ENCODE peak calls at places on chromosomes 5 and 9, in seven cellular contexts. One of them, this sample, is unnamed.

GRCh38 chr9:134171316-134172197 is 7.2 kb upstream of the RNU6ATAC start:
- DNase-seq in HuH-7: no peak
- DNase-seq in WTC11: no peak
- DNase-seq in nucleus accumbens: no peak
- DNase-seq in activated CD4-positive, alpha-beta T cell treated with anti-CD3 and anti-CD28 coated beads, Interleukin-2, amount 50 U/mL, for 48 hours: no peak
- DNase-seq in GM03348: peak; percentile 60
- DNase-seq in non-pigmented ciliary epithelial cell: no peak
- DNase-seq in this sample: peak; percentile 54

GRCh38 chr5:179268966-179269693 is 76.1 kb downstream of the ADAMTS2 start:
- DNase-seq in WTC11: no peak
- DNase-seq in GM03348: no peak
- DNase-seq in nucleus accumbens: no peak
- DNase-seq in activated CD4-positive, alpha-beta T cell treated with anti-CD3 and anti-CD28 coated beads, Interleukin-2, amount 50 U/mL, for 48 hours: no peak
- DNase-seq in HuH-7: no peak
- DNase-seq in non-pigmented ciliary epithelial cell: no peak
- DNase-seq in this sample: no peak

GRCh38 chr5:149937610-149938009 is 7.0 kb downstream of the PDE6A start:
- DNase-seq in HuH-7: no peak
- DNase-seq in non-pigmented ciliary epithelial cell: no peak
- DNase-seq in nucleus accumbens: no peak
- DNase-seq in activated CD4-positive, alpha-beta T cell treated with anti-CD3 and anti-CD28 coated beads, Interleukin-2, amount 50 U/mL, for 48 hours: no peak
- DNase-seq in GM03348: no peak
- DNase-seq in WTC11: no peak
- DNase-seq in this sample: no peak

GRCh38 chr5:139795074-139796001 is at the start of gene PSD2:
- DNase-seq in GM03348: peak; percentile 67
- DNase-seq in non-pigmented ciliary epithelial cell: no peak
- DNase-seq in activated CD4-positive, alpha-beta T cell treated with anti-CD3 and anti-CD28 coated beads, Interleukin-2, amount 50 U/mL, for 48 hours: peak; percentile 38
- DNase-seq in HuH-7: peak; percentile 61
- DNase-seq in nucleus accumbens: peak; percentile 63
- DNase-seq in WTC11: peak; percentile 61
- DNase-seq in this sample: no peak

GRCh38 chr5:143605403-143606005 is 202.0 kb upstream of the NR3C1 start:
- DNase-seq in GM03348: no peak
- DNase-seq in non-pigmented ciliary epithelial cell: no peak
- DNase-seq in nucleus accumbens: no peak
- DNase-seq in HuH-7: no peak
- DNase-seq in activated CD4-positive, alpha-beta T cell treated with anti-CD3 and anti-CD28 coated beads, Interleukin-2, amount 50 U/mL, for 48 hours: peak; percentile 15
- DNase-seq in WTC11: no peak
- DNase-seq in this sample: no peak

GRCh38 chr9:98465799-98466198 is 210.3 kb upstream of the TBC1D2 start:
- DNase-seq in WTC11: no peak
- DNase-seq in nucleus accumbens: no peak
- DNase-seq in non-pigmented ciliary epithelial cell: no peak
- DNase-seq in HuH-7: no peak
- DNase-seq in activated CD4-positive, alpha-beta T cell treated with anti-CD3 and anti-CD28 coated beads, Interleukin-2, amount 50 U/mL, for 48 hours: no peak
- DNase-seq in GM03348: no peak
- DNase-seq in this sample: no peak

GRCh38 chr9:94872921-94873511 is 146.5 kb downstream of the AOPEP start:
- DNase-seq in HuH-7: no peak
- DNase-seq in nucleus accumbens: no peak
- DNase-seq in non-pigmented ciliary epithelial cell: no peak
- DNase-seq in WTC11: no peak
- DNase-seq in GM03348: peak; percentile 41
- DNase-seq in activated CD4-positive, alpha-beta T cell treated with anti-CD3 and anti-CD28 coated beads, Interleukin-2, amount 50 U/mL, for 48 hours: no peak
- DNase-seq in this sample: no peak

GRCh38 chr5:177520271-177520670 is 3.5 kb upstream of the DDX41 start:
- DNase-seq in activated CD4-positive, alpha-beta T cell treated with anti-CD3 and anti-CD28 coated beads, Interleukin-2, amount 50 U/mL, for 48 hours: no peak
- DNase-seq in HuH-7: no peak
- DNase-seq in non-pigmented ciliary epithelial cell: no peak
- DNase-seq in WTC11: no peak
- DNase-seq in nucleus accumbens: no peak
- DNase-seq in GM03348: no peak
- DNase-seq in this sample: no peak

GRCh38 chr5:123875444-123876264 is 363.7 kb downstream of the CSNK1G3 start:
- DNase-seq in non-pigmented ciliary epithelial cell: no peak
- DNase-seq in HuH-7: peak; percentile 37
- DNase-seq in activated CD4-positive, alpha-beta T cell treated with anti-CD3 and anti-CD28 coated beads, Interleukin-2, amount 50 U/mL, for 48 hours: no peak
- DNase-seq in WTC11: peak; percentile 55
- DNase-seq in GM03348: no peak
- DNase-seq in nucleus accumbens: peak; percentile 51
- DNase-seq in this sample: no peak

GRCh38 chr9:131630206-131630831 is 85.0 kb downstream of the PRRT1B start:
- DNase-seq in WTC11: no peak
- DNase-seq in nucleus accumbens: no peak
- DNase-seq in HuH-7: no peak
- DNase-seq in activated CD4-positive, alpha-beta T cell treated with anti-CD3 and anti-CD28 coated beads, Interleukin-2, amount 50 U/mL, for 48 hours: peak; percentile 35
- DNase-seq in GM03348: no peak
- DNase-seq in non-pigmented ciliary epithelial cell: no peak
- DNase-seq in this sample: no peak

GRCh38 chr9:134585746-134586706 is 55.6 kb upstream of the COL5A1 start:
- DNase-seq in non-pigmented ciliary epithelial cell: no peak
- DNase-seq in activated CD4-positive, alpha-beta T cell treated with anti-CD3 and anti-CD28 coated beads, Interleukin-2, amount 50 U/mL, for 48 hours: no peak
- DNase-seq in WTC11: no peak
- DNase-seq in nucleus accumbens: no peak
- DNase-seq in HuH-7: no peak
- DNase-seq in GM03348: peak; percentile 74
- DNase-seq in this sample: no peak

GRCh38 chr5:67065237-67065636 is 131.4 kb downstream of the CD180 start:
- DNase-seq in GM03348: no peak
- DNase-seq in nucleus accumbens: no peak
- DNase-seq in WTC11: no peak
- DNase-seq in activated CD4-positive, alpha-beta T cell treated with anti-CD3 and anti-CD28 coated beads, Interleukin-2, amount 50 U/mL, for 48 hours: peak; percentile 39
- DNase-seq in HuH-7: no peak
- DNase-seq in non-pigmented ciliary epithelial cell: no peak
- DNase-seq in this sample: no peak

GRCh38 chr9:105449081-105449480 is 1.2 kb downstream of the FSD1L start:
- DNase-seq in activated CD4-positive, alpha-beta T cell treated with anti-CD3 and anti-CD28 coated beads, Interleukin-2, amount 50 U/mL, for 48 hours: no peak
- DNase-seq in HuH-7: no peak
- DNase-seq in WTC11: no peak
- DNase-seq in GM03348: no peak
- DNase-seq in nucleus accumbens: no peak
- DNase-seq in non-pigmented ciliary epithelial cell: no peak
- DNase-seq in this sample: no peak

GRCh38 chr5:149617760-149618306 is 36.5 kb downstream of the ARHGEF37 start:
- DNase-seq in WTC11: no peak
- DNase-seq in GM03348: no peak
- DNase-seq in nucleus accumbens: no peak
- DNase-seq in activated CD4-positive, alpha-beta T cell treated with anti-CD3 and anti-CD28 coated beads, Interleukin-2, amount 50 U/mL, for 48 hours: no peak
- DNase-seq in non-pigmented ciliary epithelial cell: no peak
- DNase-seq in HuH-7: no peak
- DNase-seq in this sample: no peak

GRCh38 chr9:34869390-34869789 is 88.7 kb upstream of the PHF24 start:
- DNase-seq in non-pigmented ciliary epithelial cell: peak; percentile 2
- DNase-seq in GM03348: no peak
- DNase-seq in nucleus accumbens: no peak
- DNase-seq in WTC11: no peak
- DNase-seq in activated CD4-positive, alpha-beta T cell treated with anti-CD3 and anti-CD28 coated beads, Interleukin-2, amount 50 U/mL, for 48 hours: no peak
- DNase-seq in HuH-7: no peak
- DNase-seq in this sample: no peak

GRCh38 chr9:97411440-97411788 is 482 bp upstream of the TDRD7 start:
- DNase-seq in non-pigmented ciliary epithelial cell: no peak
- DNase-seq in nucleus accumbens: no peak
- DNase-seq in HuH-7: no peak
- DNase-seq in activated CD4-positive, alpha-beta T cell treated with anti-CD3 and anti-CD28 coated beads, Interleukin-2, amount 50 U/mL, for 48 hours: no peak
- DNase-seq in GM03348: no peak
- DNase-seq in WTC11: no peak
- DNase-seq in this sample: no peak

GRCh38 chr5:149940077-149940574 is 4.5 kb downstream of the PDE6A start:
- DNase-seq in non-pigmented ciliary epithelial cell: no peak
- DNase-seq in nucleus accumbens: no peak
- DNase-seq in WTC11: no peak
- DNase-seq in HuH-7: no peak
- DNase-seq in GM03348: no peak
- DNase-seq in activated CD4-positive, alpha-beta T cell treated with anti-CD3 and anti-CD28 coated beads, Interleukin-2, amount 50 U/mL, for 48 hours: no peak
- DNase-seq in this sample: no peak

GRCh38 chr9:12640021-12640587 is 53.1 kb upstream of the TYRP1 start:
- DNase-seq in GM03348: peak; percentile 23
- DNase-seq in non-pigmented ciliary epithelial cell: peak; percentile 40
- DNase-seq in nucleus accumbens: no peak
- DNase-seq in WTC11: no peak
- DNase-seq in HuH-7: peak; percentile 2
- DNase-seq in activated CD4-positive, alpha-beta T cell treated with anti-CD3 and anti-CD28 coated beads, Interleukin-2, amount 50 U/mL, for 48 hours: no peak
- DNase-seq in this sample: peak; percentile 1

GRCh38 chr5:53479045-53479655 is 1.3 kb upstream of the FST start:
- DNase-seq in non-pigmented ciliary epithelial cell: no peak
- DNase-seq in HuH-7: peak; percentile 52
- DNase-seq in WTC11: no peak
- DNase-seq in activated CD4-positive, alpha-beta T cell treated with anti-CD3 and anti-CD28 coated beads, Interleukin-2, amount 50 U/mL, for 48 hours: no peak
- DNase-seq in nucleus accumbens: no peak
- DNase-seq in GM03348: peak; percentile 22
- DNase-seq in this sample: no peak

GRCh38 chr5:135921388-135921787 is 25.7 kb upstream of the IL9 start:
- DNase-seq in activated CD4-positive, alpha-beta T cell treated with anti-CD3 and anti-CD28 coated beads, Interleukin-2, amount 50 U/mL, for 48 hours: no peak
- DNase-seq in HuH-7: no peak
- DNase-seq in non-pigmented ciliary epithelial cell: no peak
- DNase-seq in GM03348: peak; percentile 51
- DNase-seq in WTC11: no peak
- DNase-seq in nucleus accumbens: no peak
- DNase-seq in this sample: no peak

GRCh38 chr5:77379558-77380061 is 112.5 kb downstream of the WDR41 start:
- DNase-seq in non-pigmented ciliary epithelial cell: no peak
- DNase-seq in GM03348: no peak
- DNase-seq in WTC11: no peak
- DNase-seq in HuH-7: no peak
- DNase-seq in nucleus accumbens: no peak
- DNase-seq in activated CD4-positive, alpha-beta T cell treated with anti-CD3 and anti-CD28 coated beads, Interleukin-2, amount 50 U/mL, for 48 hours: peak; percentile 53
- DNase-seq in this sample: no peak

GRCh38 chr5:140840978-140841962 is at the start of gene PCDHA8:
- DNase-seq in non-pigmented ciliary epithelial cell: no peak
- DNase-seq in GM03348: no peak
- DNase-seq in nucleus accumbens: no peak
- DNase-seq in HuH-7: peak; percentile 85
- DNase-seq in WTC11: peak; percentile 76
- DNase-seq in activated CD4-positive, alpha-beta T cell treated with anti-CD3 and anti-CD28 coated beads, Interleukin-2, amount 50 U/mL, for 48 hours: peak; percentile 22
- DNase-seq in this sample: no peak

GRCh38 chr9:113922160-113922559 is 46.1 kb downstream of the ZNF618 start:
- DNase-seq in GM03348: no peak
- DNase-seq in nucleus accumbens: no peak
- DNase-seq in WTC11: no peak
- DNase-seq in activated CD4-positive, alpha-beta T cell treated with anti-CD3 and anti-CD28 coated beads, Interleukin-2, amount 50 U/mL, for 48 hours: no peak
- DNase-seq in non-pigmented ciliary epithelial cell: no peak
- DNase-seq in HuH-7: no peak
- DNase-seq in this sample: no peak

GRCh38 chr9:126450537-126451205 is 124.0 kb downstream of the MVB12B start:
- DNase-seq in GM03348: no peak
- DNase-seq in nucleus accumbens: no peak
- DNase-seq in activated CD4-positive, alpha-beta T cell treated with anti-CD3 and anti-CD28 coated beads, Interleukin-2, amount 50 U/mL, for 48 hours: no peak
- DNase-seq in non-pigmented ciliary epithelial cell: no peak
- DNase-seq in WTC11: no peak
- DNase-seq in HuH-7: no peak
- DNase-seq in this sample: no peak

GRCh38 chr5:151285683-151286082 is 17.9 kb downstream of the SLC36A3 start:
- DNase-seq in nucleus accumbens: no peak
- DNase-seq in GM03348: no peak
- DNase-seq in activated CD4-positive, alpha-beta T cell treated with anti-CD3 and anti-CD28 coated beads, Interleukin-2, amount 50 U/mL, for 48 hours: no peak
- DNase-seq in WTC11: no peak
- DNase-seq in non-pigmented ciliary epithelial cell: no peak
- DNase-seq in HuH-7: no peak
- DNase-seq in this sample: no peak

GRCh38 chr5:154653418-154653763 is 101.8 kb upstream of the LARP1 start:
- DNase-seq in GM03348: no peak
- DNase-seq in nucleus accumbens: no peak
- DNase-seq in non-pigmented ciliary epithelial cell: no peak
- DNase-seq in activated CD4-positive, alpha-beta T cell treated with anti-CD3 and anti-CD28 coated beads, Interleukin-2, amount 50 U/mL, for 48 hours: no peak
- DNase-seq in WTC11: no peak
- DNase-seq in HuH-7: no peak
- DNase-seq in this sample: no peak

GRCh38 chr9:127449332-127449966 is 1.8 kb downstream of the RPL12 start:
- DNase-seq in WTC11: no peak
- DNase-seq in HuH-7: no peak
- DNase-seq in GM03348: no peak
- DNase-seq in non-pigmented ciliary epithelial cell: no peak
- DNase-seq in nucleus accumbens: no peak
- DNase-seq in activated CD4-positive, alpha-beta T cell treated with anti-CD3 and anti-CD28 coated beads, Interleukin-2, amount 50 U/mL, for 48 hours: no peak
- DNase-seq in this sample: no peak

GRCh38 chr5:11977904-11978303 is 73.7 kb upstream of the CTNND2 start:
- DNase-seq in non-pigmented ciliary epithelial cell: no peak
- DNase-seq in nucleus accumbens: no peak
- DNase-seq in activated CD4-positive, alpha-beta T cell treated with anti-CD3 and anti-CD28 coated beads, Interleukin-2, amount 50 U/mL, for 48 hours: no peak
- DNase-seq in HuH-7: no peak
- DNase-seq in WTC11: no peak
- DNase-seq in GM03348: no peak
- DNase-seq in this sample: no peak

GRCh38 chr9:130180516-130180915 is 8.3 kb downstream of the NCS1 start:
- DNase-seq in HuH-7: no peak
- DNase-seq in GM03348: no peak
- DNase-seq in nucleus accumbens: no peak
- DNase-seq in WTC11: no peak
- DNase-seq in activated CD4-positive, alpha-beta T cell treated with anti-CD3 and anti-CD28 coated beads, Interleukin-2, amount 50 U/mL, for 48 hours: no peak
- DNase-seq in non-pigmented ciliary epithelial cell: no peak
- DNase-seq in this sample: no peak

GRCh38 chr9:94805585-94805984 is 79.1 kb downstream of the AOPEP start:
- DNase-seq in WTC11: no peak
- DNase-seq in GM03348: peak; percentile 87
- DNase-seq in nucleus accumbens: no peak
- DNase-seq in non-pigmented ciliary epithelial cell: peak; percentile 81
- DNase-seq in activated CD4-positive, alpha-beta T cell treated with anti-CD3 and anti-CD28 coated beads, Interleukin-2, amount 50 U/mL, for 48 hours: no peak
- DNase-seq in HuH-7: peak; percentile 41
- DNase-seq in this sample: peak; percentile 96

GRCh38 chr5:1003296-1003937 is 5.2 kb upstream of the NKD2 start:
- DNase-seq in nucleus accumbens: no peak
- DNase-seq in activated CD4-positive, alpha-beta T cell treated with anti-CD3 and anti-CD28 coated beads, Interleukin-2, amount 50 U/mL, for 48 hours: peak; percentile 21
- DNase-seq in WTC11: peak; percentile 12
- DNase-seq in GM03348: no peak
- DNase-seq in HuH-7: no peak
- DNase-seq in non-pigmented ciliary epithelial cell: peak; percentile 8
- DNase-seq in this sample: no peak

GRCh38 chr5:175466700-175467318 is 11.6 kb upstream of the SFXN1 start:
- DNase-seq in HuH-7: no peak
- DNase-seq in WTC11: no peak
- DNase-seq in non-pigmented ciliary epithelial cell: no peak
- DNase-seq in GM03348: peak; percentile 22
- DNase-seq in nucleus accumbens: no peak
- DNase-seq in activated CD4-positive, alpha-beta T cell treated with anti-CD3 and anti-CD28 coated beads, Interleukin-2, amount 50 U/mL, for 48 hours: no peak
- DNase-seq in this sample: no peak

GRCh38 chr5:176793343-176793699 is 17.0 kb upstream of the UNC5A start:
- DNase-seq in HuH-7: no peak
- DNase-seq in nucleus accumbens: peak; percentile 63
- DNase-seq in WTC11: peak; percentile 50
- DNase-seq in GM03348: no peak
- DNase-seq in non-pigmented ciliary epithelial cell: no peak
- DNase-seq in activated CD4-positive, alpha-beta T cell treated with anti-CD3 and anti-CD28 coated beads, Interleukin-2, amount 50 U/mL, for 48 hours: no peak
- DNase-seq in this sample: no peak

GRCh38 chr5:176740702-176741565 is 69.4 kb upstream of the UNC5A start:
- DNase-seq in GM03348: no peak
- DNase-seq in HuH-7: no peak
- DNase-seq in activated CD4-positive, alpha-beta T cell treated with anti-CD3 and anti-CD28 coated beads, Interleukin-2, amount 50 U/mL, for 48 hours: no peak
- DNase-seq in non-pigmented ciliary epithelial cell: no peak
- DNase-seq in nucleus accumbens: no peak
- DNase-seq in WTC11: no peak
- DNase-seq in this sample: no peak

This sample was measured in BJ.